ENCODE peak calls at places on chromosomes 11 and 22, in five cellular contexts. O is uterus, H is spleen, B is HCT116, C is neural progenitor cell. D is an unnamed sample. For H3K9me3, the result is how much of the 10 kb centered on the place peaks cover.

GRCh38 chr11:102929966-102930365 is 25.6 kb downstream of the MMP13 start:
- DNase-seq in O (no peak), H (no peak), B (no peak), C (no peak), D (no peak)

GRCh38 chr11:103863497-103863896 is 172.9 kb upstream of the DDI1 start:
- DNase-seq in O (no peak), H (no peak), B (no peak), C (no peak), D (no peak)

GRCh38 chr22:33931406-33931805 is 11.1 kb upstream of the LARGE1 start:
- DNase-seq in O (no peak), H (no peak), B (no peak), C (no peak), D (no peak)

GRCh38 chr11:36077886-36078685 is 134.2 kb downstream of the LDLRAD3 start:
- DNase-seq in O (no peak), H (no peak), B (no peak), C (no peak), D (no peak)

GRCh38 chr11:58770627-58771457 is 39.1 kb upstream of the GLYAT start:
- DNase-seq in O (no peak), H (no peak), B (peak), C (no peak), D (no peak)

GRCh38 chr11:84722583-84723108 is 904.5 kb downstream of the DLG2 start:
- DNase-seq in O (no peak), H (no peak), B (no peak), C (peak), D (no peak)

GRCh38 chr22:43795320-43795719 is 16.8 kb downstream of the EFCAB6 start:
- DNase-seq in O (no peak), H (no peak), B (no peak), C (no peak), D (no peak)

GRCh38 chr11:19962795-19963163 is 197.5 kb downstream of the DBX1 start:
- DNase-seq in O (no peak), H (no peak), B (no peak), C (no peak), D (no peak)

GRCh38 chr11:65625628-65626342 is 10.2 kb downstream of the PCNX3 start:
- DNase-seq in O (peak), H (peak), B (no peak), C (peak), D (peak)

GRCh38 chr11:66789097-66789890 is 53.9 kb upstream of the RCE1 start:
- DNase-seq in O (no peak), H (no peak), B (no peak), C (no peak), D (no peak)

GRCh38 chr22:16601437-16602223 is 9.0 kb upstream of the CCT8L2 start:
- DNase-seq in O (peak), H (peak), B (no peak), C (no peak), D (no peak)

GRCh38 chr22:22816766-22817410 is 70.7 kb upstream of the IGLL5 start:
- DNase-seq in O (no peak), H (peak), B (no peak), C (no peak), D (no peak)

GRCh38 chr11:26761382-26761781 is 39.5 kb upstream of the SLC5A12 start:
- DNase-seq in O (no peak), H (no peak), B (no peak), C (no peak), D (no peak)

GRCh38 chr22:28986366-28986765 is 75.3 kb downstream of the C22orf31 start:
- DNase-seq in O (no peak), H (no peak), B (no peak), C (no peak), D (no peak)

GRCh38 chr11:59560702-59561469 is 49.5 kb downstream of the OR4D9 start:
- DNase-seq in O (peak), H (peak), B (peak), C (peak), D (peak)

GRCh38 chr11:13128381-13128780 is 119.3 kb downstream of the RASSF10 start:
- DNase-seq in O (no peak), H (no peak), B (no peak), C (no peak), D (no peak)

GRCh38 chr11:15175780-15176179 is 61.1 kb downstream of the INSC start:
- DNase-seq in O (no peak), H (no peak), B (no peak), C (no peak), D (no peak)

GRCh38 chr11:31887180-31887579 is 76.1 kb upstream of the PAX6 start:
- DNase-seq in O (no peak), H (no peak), B (peak), C (peak), D (no peak)

GRCh38 chr11:109132539-109132938 is 289.5 kb upstream of the C11orf87 start:
- DNase-seq in O (no peak), H (no peak), B (no peak), C (no peak), D (no peak)

GRCh38 chr11:118790357-118791014 is 478 bp downstream of the DDX6 start:
- DNase-seq in O (peak), H (peak), B (no peak), C (peak), D (peak)

GRCh38 chr11:100353083-100353482 is 334.0 kb upstream of the ARHGAP42 start:
- DNase-seq in O (no peak), H (no peak), B (no peak), C (no peak), D (no peak)

GRCh38 chr11:68158580-68158979 is 37.4 kb upstream of the CHKA start:
- DNase-seq in O (no peak), H (no peak), B (no peak), C (no peak), D (no peak)

GRCh38 chr11:5367461-5368074 is 16.0 kb upstream of the OR51M1 start:
- DNase-seq in O (no peak), H (no peak), B (no peak), C (no peak), D (no peak)

GRCh38 chr22:42967933-42968332 is 47.0 kb downstream of the PACSIN2 start:
- DNase-seq in O (peak), H (peak), B (no peak), C (no peak), D (peak)

GRCh38 chr11:124670732-124671131 is 2.8 kb downstream of the SIAE start:
- DNase-seq in O (no peak), H (no peak), B (no peak), C (no peak), D (no peak)

GRCh38 chr11:6682936-6683861 is at the start of gene MRPL17:
- DNase-seq in O (peak), H (peak), B (peak), C (peak), D (peak)

GRCh38 chr22:20243545-20244249 is 24.4 kb downstream of the RTN4R start:
- DNase-seq in O (peak), H (peak), B (no peak), C (no peak), D (peak)

GRCh38 chr11:82268627-82269026 is 465.0 kb downstream of the FAM181B start:
- DNase-seq in O (no peak), H (no peak), B (no peak), C (no peak), D (no peak)

GRCh38 chr11:35003658-35004057 is 87.2 kb downstream of the PDHX start:
- DNase-seq in O (no peak), H (no peak), B (no peak), C (no peak), D (no peak)

GRCh38 chr22:48167238-48167637 is 1404.8 kb downstream of the TBC1D22A start:
- DNase-seq in O (no peak), H (no peak), B (no peak), C (peak), D (no peak)

GRCh38 chr11:16117989-16118810 is 238.1 kb downstream of the SOX6 start:
- DNase-seq in O (no peak), H (no peak), B (no peak), C (no peak), D (no peak)

GRCh38 chr22:45511847-45512261 is 9.2 kb downstream of the FBLN1 start:
- DNase-seq in O (peak), H (no peak), B (no peak), C (no peak), D (no peak)

GRCh38 chr11:34653031-34653430 is 32.1 kb downstream of the EHF start:
- DNase-seq in O (no peak), H (no peak), B (no peak), C (no peak), D (no peak)

GRCh38 chr22:27405672-27406388 is 395.7 kb downstream of the MN1 start:
- DNase-seq in O (peak), H (no peak), B (peak), C (peak), D (peak)

GRCh38 chr11:135036488-135037297 is 624.7 kb upstream of the B3GAT1 start:
- DNase-seq in O (no peak), H (no peak), B (no peak), C (no peak), D (no peak)

DNA sequence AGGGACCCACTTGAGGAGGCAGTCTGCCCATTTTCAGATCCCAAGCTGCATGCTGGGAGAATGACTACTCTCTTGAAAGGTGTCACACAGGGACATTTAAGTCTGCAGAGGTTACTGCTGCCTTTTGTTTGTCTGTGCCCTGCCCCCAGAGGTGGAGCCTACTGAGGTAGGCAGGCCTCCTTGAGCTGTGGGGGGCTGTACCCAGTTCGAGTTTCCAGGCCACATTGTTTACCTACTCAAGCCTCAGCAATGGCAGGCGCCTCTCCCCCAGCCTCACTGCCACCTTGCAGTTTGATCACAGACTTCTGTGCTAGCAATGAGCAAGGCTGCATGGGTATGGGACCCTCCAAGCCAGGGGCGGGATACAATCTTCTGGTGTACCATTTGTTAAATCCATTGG is 126.0 kb downstream of the OR4A5 start:
- DNase-seq in O (no peak), H (peak), B (no peak), C (no peak), D (no peak)
- H3K9me3 ChIP-seq in O (under half), H (half or more), B (under half), C (under half), D (under half)

GRCh38 chr11:72454791-72455190 is 20.5 kb upstream of the CLPB start:
- DNase-seq in O (no peak), H (no peak), B (no peak), C (peak), D (no peak)
- TF ChIP-seq CTCF in O (no peak), H (no peak), B (peak), C (peak), D (no peak)

DNA sequence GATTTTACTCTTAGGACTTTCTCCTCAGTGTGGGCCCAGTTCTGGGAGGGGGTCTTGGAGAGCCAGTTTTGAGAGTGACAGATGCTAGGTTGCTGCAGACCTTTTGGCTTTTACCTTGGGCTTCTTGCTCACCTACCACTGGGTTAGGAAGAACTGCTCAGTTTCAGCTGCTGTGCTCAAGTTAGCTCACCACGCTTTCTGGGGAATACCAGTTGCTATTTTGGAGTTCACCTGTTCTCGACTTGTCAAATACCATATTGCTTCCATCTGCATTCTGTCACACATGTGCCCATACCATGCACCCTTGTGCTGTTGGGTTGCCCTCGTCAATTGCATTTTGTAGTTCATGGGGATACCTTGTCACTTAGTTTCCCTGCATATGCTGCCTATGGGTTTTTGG is 23.0 kb upstream of the BARX2 start:
- DNase-seq in O (no peak), H (no peak), B (no peak), C (no peak), D (no peak)
- H3K4me3 ChIP-seq in O (no peak), H (no peak), B (no peak), C (no peak), D (no peak)

GRCh38 chr11:91639359-91639758 is 585.3 kb upstream of the FAT3 start:
- DNase-seq in O (no peak), H (no peak), B (no peak), C (no peak), D (no peak)

DNA sequence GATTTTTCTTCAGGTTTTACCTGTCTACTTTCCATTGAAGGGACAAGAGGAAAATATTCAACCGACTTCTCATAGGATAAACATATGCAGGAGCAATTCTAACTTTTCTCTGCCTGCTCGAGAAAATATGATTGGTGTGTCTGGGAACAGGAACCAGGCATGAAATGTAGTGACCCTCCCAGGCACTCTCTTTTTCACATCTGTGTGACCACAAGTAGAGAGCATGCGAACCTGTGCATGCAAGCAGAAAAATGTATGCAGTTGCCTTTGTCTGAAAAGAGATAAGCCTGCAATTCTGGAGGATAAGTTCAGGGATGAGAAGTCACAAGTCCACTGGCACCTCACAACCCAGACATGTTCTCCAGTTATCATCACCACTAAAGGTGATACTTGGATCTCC is 583.5 kb upstream of the FAT3 start:
- DNase-seq in O (no peak), H (no peak), B (no peak), C (no peak), D (no peak)
- H3K9me3 ChIP-seq in O (under half), H (under half), B (under half), C (under half), D (under half)

GRCh38 chr11:96045622-96046456 is 121.9 kb upstream of the MTMR2 start:
- DNase-seq in O (peak), H (no peak), B (no peak), C (peak), D (no peak)
- TF ChIP-seq CTCF in O (peak), H (no peak), B (no peak), C (peak), D (no peak)

GRCh38 chr11:121040614-121041002 is 16.7 kb downstream of the TBCEL start:
- DNase-seq in O (no peak), H (no peak), B (no peak), C (no peak), D (no peak)
- H3K4me3 ChIP-seq in O (no peak), H (no peak), B (no peak), C (no peak), D (no peak)

GRCh38 chr11:70572974-70573260 is 174.6 kb downstream of the CTTN start:
- DNase-seq in O (no peak), H (peak), B (no peak), C (no peak), D (peak)

GRCh38 chr11:70574725-70575347 is 176.5 kb downstream of the CTTN start:
- DNase-seq in O (no peak), H (peak), B (no peak), C (no peak), D (no peak)

GRCh38 chr11:70575396-70576060 is 177.2 kb downstream of the CTTN start:
- DNase-seq in O (no peak), H (peak), B (no peak), C (no peak), D (peak)

GRCh38 chr11:70570693-70571395 is 172.5 kb downstream of the CTTN start:
- DNase-seq in O (no peak), H (peak), B (no peak), C (no peak), D (no peak)

GRCh38 chr11:70573701-70574151 is 175.4 kb downstream of the CTTN start:
- DNase-seq in O (no peak), H (peak), B (no peak), C (no peak), D (no peak)
- H3K9me3 ChIP-seq in O (under half), H (under half), B (under half), C (under half), D (under half)

D was measured in left lung.